ENCODE peak calls at places on chromosome 4, in nine cellular contexts. R is psoas muscle, Y is suprapubic skin, X is WERI-Rb-1, L is IMR-90, G is sigmoid colon, N is fibroblast of lung, P is pancreas, E is hepatocyte. H is an unnamed sample.

GRCh38 chr4:98466868-98467599 is 191.4 kb downstream of the TSPAN5 start:
- DNase-seq in E (no peak), X (no peak), N (no peak), R (no peak), L (peak; percentile 57), Y (no peak), G (no peak), P (no peak), H (no peak)

GRCh38 chr4:88439161-88439760 is 17.7 kb upstream of the HERC5 start:
- DNase-seq in R (no peak), X (no peak), P (no peak), G (no peak), Y (no peak), N (no peak), E (no peak), L (no peak), H (no peak)

GRCh38 chr4:56530269-56531148 is 24.9 kb downstream of the ARL9 start:
- DNase-seq in X (peak; percentile 88), Y (peak; percentile 91), E (peak; percentile 91), R (peak; percentile 88), P (peak; percentile 72), L (peak; percentile 64), N (peak; percentile 77), G (peak; percentile 96), H (peak; percentile 77)

GRCh38 chr4:94642561-94642866 is 115.2 kb upstream of the BMPR1B start:
- DNase-seq in E (no peak), L (peak; percentile 5), P (no peak), R (no peak), Y (no peak), G (no peak), X (peak; percentile 72), N (peak; percentile 1), H (no peak)

GRCh38 chr4:76301068-76301774 is 5.3 kb upstream of the STBD1 start:
- DNase-seq in L (peak; percentile 89), X (no peak), E (peak; percentile 77), R (peak; percentile 34), P (peak; percentile 43), Y (no peak), G (no peak), N (peak; percentile 83), H (peak; percentile 59)

GRCh38 chr4:83124079-83124780 is 9.7 kb upstream of the PLAC8 start:
- DNase-seq in P (no peak), L (peak; percentile 2), X (no peak), E (no peak), Y (no peak), G (no peak), R (no peak), N (no peak), H (no peak)

GRCh38 chr4:8818063-8818881 is 53.4 kb downstream of the HMX1 start:
- DNase-seq in X (no peak), G (peak; percentile 40), N (no peak), E (no peak), L (no peak), R (no peak), Y (peak; percentile 46), P (no peak), H (no peak)

GRCh38 chr4:139300431-139301142 is 718 bp upstream of the NAA15 start:
- DNase-seq in Y (no peak), G (no peak), N (peak; percentile 65), P (peak; percentile 23), E (peak; percentile 68), X (no peak), L (peak; percentile 72), R (no peak), H (peak; percentile 59)

DNA sequence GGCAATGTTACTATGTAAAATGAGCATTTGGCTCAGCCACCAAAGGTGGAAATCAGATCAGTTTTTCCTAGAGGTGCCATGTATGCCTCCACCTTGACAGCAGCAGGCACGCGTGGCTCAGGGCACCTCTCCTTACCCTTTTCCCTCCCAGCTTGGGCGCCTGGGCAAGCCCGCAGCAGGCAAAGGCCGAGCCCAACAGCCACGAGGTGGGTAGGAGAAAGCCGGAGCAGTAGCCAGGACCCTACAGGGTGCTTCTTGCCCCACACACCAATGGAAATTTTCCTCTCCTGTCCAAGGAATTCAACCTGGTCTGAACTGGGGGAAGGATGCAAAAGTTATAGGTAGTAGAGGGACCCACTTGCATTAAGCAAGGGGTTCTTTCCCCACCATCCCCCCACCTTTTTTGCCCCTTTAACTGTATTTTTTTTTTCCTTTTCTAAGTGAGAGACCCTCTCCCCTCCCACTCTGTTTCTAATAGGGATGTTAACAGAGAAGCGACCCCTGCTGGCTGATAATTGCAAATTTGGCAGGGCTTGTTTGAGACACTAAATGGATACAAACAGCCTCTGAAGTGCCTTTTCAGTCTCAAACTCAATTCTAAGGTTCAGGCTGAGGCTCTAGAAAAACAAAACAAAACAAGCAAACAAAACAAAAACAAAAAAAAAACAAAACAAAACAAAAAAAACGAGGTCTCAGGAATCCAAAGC is 895.1 kb downstream of the PCDH18 start:
- DNase-seq in G (no peak), E (peak; percentile 36), R (no peak), P (no peak), X (peak; percentile 38), L (peak; percentile 4), N (peak; percentile 18), Y (no peak), H (peak; percentile 18)
- TF ChIP-seq CTCF in G (no peak), E (peak; percentile 44), R (no peak), P (no peak), X (peak; percentile 54), L (peak; percentile 41), N (peak; percentile 41), Y (no peak), H (peak; percentile 47)

GRCh38 chr4:122826596-122827257 is at the start of gene FGF2:
- DNase-seq in X (peak; percentile 62), E (peak; percentile 74), R (peak; percentile 78), N (peak; percentile 78), G (peak; percentile 90), L (peak; percentile 60), Y (peak; percentile 85), P (peak; percentile 14), H (peak; percentile 62)

GRCh38 chr4:122827258-122827887 is 742 bp downstream of the FGF2 start:
- DNase-seq in R (peak; percentile 64), E (peak; percentile 30), P (peak; percentile 15), L (peak; percentile 25), N (peak; percentile 49), G (peak; percentile 73), Y (peak; percentile 75), X (peak; percentile 67), H (peak; percentile 34)

GRCh38 chr4:122827899-122828601 is 1.4 kb downstream of the FGF2 start:
- DNase-seq in R (no peak), Y (peak; percentile 68), N (peak; percentile 74), E (peak; percentile 69), L (peak; percentile 77), X (peak; percentile 47), G (peak; percentile 82), P (peak; percentile 23), H (peak; percentile 79)

GRCh38 chr4:122824616-122825015 is 2.0 kb upstream of the FGF2 start:
- DNase-seq in R (no peak), Y (no peak), N (no peak), L (peak; percentile 20), X (no peak), G (no peak), E (no peak), P (no peak), H (no peak)

DNA sequence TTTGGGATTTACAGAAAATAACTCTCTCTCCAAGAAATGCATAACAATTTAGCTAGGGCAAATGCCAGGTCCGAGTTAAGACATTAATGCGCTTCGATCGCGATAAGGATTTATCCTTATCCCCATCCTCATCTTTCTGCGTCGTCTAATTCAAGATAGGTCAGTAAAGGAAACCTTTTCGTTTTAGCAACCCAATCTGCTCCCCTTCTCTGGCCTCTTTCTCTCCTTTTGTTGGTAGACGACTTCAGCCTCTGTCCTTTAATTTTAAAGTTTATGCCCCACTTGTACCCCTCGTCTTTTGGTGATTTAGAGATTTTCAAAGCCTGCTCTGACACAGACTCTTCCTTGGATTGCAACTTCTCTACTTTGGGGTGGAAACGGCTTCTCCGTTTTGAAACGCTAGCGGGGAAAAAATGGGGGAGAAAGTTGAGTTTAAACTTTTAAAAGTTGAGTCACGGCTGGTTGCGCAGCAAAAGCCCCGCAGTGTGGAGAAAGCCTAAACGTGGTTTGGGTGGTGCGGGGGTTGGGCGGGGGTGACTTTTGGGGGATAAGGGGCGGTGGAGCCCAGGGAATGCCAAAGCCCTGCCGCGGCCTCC is 533 bp upstream of the FGF2 start:
- DNase-seq in R (no peak), P (no peak), Y (no peak), N (peak; percentile 69), G (no peak), E (no peak), L (peak; percentile 49), X (no peak), H (no peak)
- H3K4me3 ChIP-seq in R (peak overlapping the region; percentile 77), P (no peak overlapping the region), Y (peak overlapping the region; percentile 74), N (peak overlapping the region; percentile 88), G (peak overlapping the region; percentile 88), E (peak overlapping the region; percentile 84), L (peak overlapping the region; percentile 99), X (peak overlapping the region; percentile 86), H (peak overlapping the region; percentile 87)

GRCh38 chr4:106058919-106059318 is 163.6 kb downstream of the NPNT start:
- DNase-seq in Y (no peak), N (no peak), P (no peak), E (no peak), G (no peak), R (no peak), X (no peak), L (peak; percentile 31), H (peak; percentile 6)

GRCh38 chr4:106062452-106062875 is 167.2 kb downstream of the NPNT start:
- DNase-seq in R (no peak), Y (no peak), P (no peak), L (peak; percentile 70), X (no peak), N (peak; percentile 88), G (no peak), E (no peak), H (peak; percentile 73)

GRCh38 chr4:106065018-106065417 is 169.7 kb downstream of the NPNT start:
- DNase-seq in G (no peak), Y (no peak), R (no peak), N (no peak), P (no peak), X (no peak), E (no peak), L (no peak), H (no peak)

GRCh38 chr4:106063009-106063408 is 167.7 kb downstream of the NPNT start:
- DNase-seq in Y (no peak), E (no peak), X (no peak), G (no peak), P (no peak), R (no peak), N (no peak), L (peak; percentile 45), H (peak; percentile 42)
- TF ChIP-seq CTCF in Y (no peak), E (no peak), X (no peak), G (no peak), P (no peak), R (no peak), N (no peak), L (no peak), H (no peak)

GRCh38 chr4:184410748-184411147 is 63.6 kb downstream of the IRF2 start:
- DNase-seq in R (no peak), P (no peak), L (no peak), X (no peak), Y (no peak), G (no peak), N (no peak), E (no peak), H (no peak)

GRCh38 chr4:184408021-184408710 is 66.2 kb downstream of the IRF2 start:
- DNase-seq in Y (no peak), P (no peak), N (peak; percentile 75), X (no peak), E (no peak), R (no peak), G (no peak), L (peak; percentile 92), H (peak; percentile 69)

GRCh38 chr4:184408711-184409081 is 65.7 kb downstream of the IRF2 start:
- DNase-seq in R (no peak), E (no peak), L (no peak), N (no peak), Y (no peak), P (no peak), G (no peak), X (no peak), H (no peak)

GRCh38 chr4:184409502-184409901 is 64.8 kb downstream of the IRF2 start:
- DNase-seq in X (no peak), Y (no peak), P (no peak), N (no peak), R (no peak), G (no peak), L (no peak), E (no peak), H (no peak)

GRCh38 chr4:184409911-184410692 is 64.2 kb downstream of the IRF2 start:
- DNase-seq in X (no peak), Y (no peak), G (no peak), P (no peak), E (no peak), L (no peak), R (no peak), N (no peak), H (no peak)
- H3K4me3 ChIP-seq in X (no peak overlapping the region), Y (no peak overlapping the region), G (no peak overlapping the region), P (no peak overlapping the region), E (no peak overlapping the region), L (no peak overlapping the region), R (no peak overlapping the region), N (no peak overlapping the region), H (no peak overlapping the region)

H was measured in fibroblast of pulmonary artery.